ENCODE peak calls at places on chromosomes 7 and 10, in four cellular contexts. B is adrenal gland, C is NCI-H524 treated with DMSO at 0.1 percent for 48 hours, I is GOT3. W is an unnamed sample.

GRCh38 chr10:35307297-35307696 is 29.0 kb upstream of the CCNY start:
- DNase-seq in B (no peak), C (no peak), I (no peak), W (no peak)

GRCh38 chr10:118742787-118743186 is 12.0 kb downstream of the CACUL1 start:
- DNase-seq in B (no peak), C (no peak), I (no peak), W (no peak)

GRCh38 chr10:86387221-86387794 is 20.7 kb upstream of the GRID1 start:
- DNase-seq in B (no peak), C (no peak), I (no peak), W (no peak)

GRCh38 chr10:88234332-88234731 is 348.8 kb downstream of the RNLS start:
- DNase-seq in B (no peak), C (no peak), I (no peak), W (no peak)

GRCh38 chr10:117411440-117412428 is 36.5 kb upstream of the PDZD8 start:
- DNase-seq in B (peak), C (no peak), I (no peak), W (peak)

GRCh38 chr10:14384096-14384730 is 53.5 kb upstream of the FRMD4A start:
- DNase-seq in B (no peak), C (no peak), I (no peak), W (no peak)

GRCh38 chr10:78471723-78472541 is 438.3 kb downstream of the RPS24 start:
- DNase-seq in B (no peak), C (no peak), I (no peak), W (no peak)

GRCh38 chr7:127832592-127832991 is 180.6 kb downstream of the SND1 start:
- DNase-seq in B (no peak), C (no peak), I (no peak), W (no peak)

GRCh38 chr10:43846187-43846680 is 197.6 kb upstream of the ZNF32 start:
- DNase-seq in B (peak), C (no peak), I (no peak), W (no peak)

GRCh38 chr7:150415161-150416160 is 35.0 kb upstream of the GIMAP8 start:
- DNase-seq in B (no peak), C (no peak), I (no peak), W (no peak)

GRCh38 chr7:106346678-106347217 is 62.0 kb upstream of the NAMPT start:
- DNase-seq in B (peak), C (no peak), I (no peak), W (no peak)

GRCh38 chr10:67697646-67698245 is 1.8 kb upstream of the CTNNA3 start:
- DNase-seq in B (peak), C (no peak), I (no peak), W (no peak)

GRCh38 chr10:6721964-6722615 is 142.0 kb upstream of the PRKCQ start:
- DNase-seq in B (no peak), C (no peak), I (no peak), W (no peak)

GRCh38 chr10:99930731-99931550 is 78.8 kb downstream of the DNMBP start:
- DNase-seq in B (no peak), C (no peak), I (no peak), W (no peak)

GRCh38 chr10:124570646-124571045 is 109.0 kb downstream of the LHPP start:
- DNase-seq in B (no peak), C (no peak), I (no peak), W (no peak)

GRCh38 chr7:129437190-129437589 is 3.0 kb downstream of the STRIP2 start:
- DNase-seq in B (no peak), C (no peak), I (no peak), W (no peak)

GRCh38 chr7:94060772-94061171 is 56.6 kb upstream of the BET1 start:
- DNase-seq in B (no peak), C (no peak), I (no peak), W (no peak)

GRCh38 chr10:113104071-113104470 is 154.0 kb downstream of the TCF7L2 start:
- DNase-seq in B (no peak), C (no peak), I (no peak), W (no peak)

GRCh38 chr10:61164458-61165160 is 220.6 kb upstream of the RHOBTB1 start:
- DNase-seq in B (peak), C (no peak), I (no peak), W (no peak)

GRCh38 chr7:18509491-18509890 is 13.9 kb downstream of the HDAC9 start:
- DNase-seq in B (no peak), C (no peak), I (no peak), W (no peak)

GRCh38 chr10:948347-948746 is 16.8 kb upstream of the LARP4B start:
- DNase-seq in B (no peak), C (no peak), I (no peak), W (no peak)

GRCh38 chr10:74156919-74157289 is 5.9 kb downstream of the ADK start:
- DNase-seq in B (peak), C (no peak), I (no peak), W (no peak)

GRCh38 chr7:82841828-82842227 is 320.9 kb downstream of the PCLO start:
- DNase-seq in B (no peak), C (no peak), I (no peak), W (no peak)

GRCh38 chr7:129650056-129650758 is 38.7 kb downstream of the NRF1 start:
- DNase-seq in B (no peak), C (no peak), I (no peak), W (no peak)

GRCh38 chr10:77741746-77742145 is 104.1 kb upstream of the KCNMA1 start:
- DNase-seq in B (no peak), C (no peak), I (no peak), W (no peak)

GRCh38 chr7:2956526-2957368 is 86.9 kb downstream of the CARD11 start:
- DNase-seq in B (peak), C (no peak), I (no peak), W (peak)

GRCh38 chr7:23462846-23463245 is 7.4 kb downstream of the IGF2BP3 start:
- DNase-seq in B (peak), C (no peak), I (no peak), W (no peak)

GRCh38 chr10:6476989-6477388 is 103.1 kb downstream of the PRKCQ start:
- DNase-seq in B (no peak), C (no peak), I (no peak), W (no peak)